ENCODE peak calls at places on chromosomes 7 and 10, in six cellular contexts. I is activated gamma-delta T cell treated with anti-CD3 and anti-CD28 coated beads, Interleukin-2, amount 50 U/mL, for 16 hours; R is head of caudate nucleus; J is T follicular helper cell; W is NCI-H1417 treated with DMSO at 0.1 percent for 48 hours; Z is HuH-7. V is an unnamed sample.
A peak's percentile ranks its signal among the peaks of the same experiment; 100 is the strongest.

GRCh38 chr10:79982486-79982800 is 33.5 kb upstream of the SFTPD start:
- DNase-seq in I (no peak), R (no peak), J (no peak), W (no peak), Z (no peak), V (no peak)

GRCh38 chr7:90053094-90053493 is 101.2 kb upstream of the STEAP1 start:
- DNase-seq in I (no peak), R (no peak), J (no peak), W (no peak), Z (no peak), V (no peak)

GRCh38 chr10:127913368-127913759 is 6.5 kb downstream of the PTPRE start:
- DNase-seq in I (no peak), R (no peak), J (no peak), W (no peak), Z (no peak), V (no peak)

GRCh38 chr7:102216573-102217314 is 69.9 kb upstream of the SH2B2 start:
- DNase-seq in I (no peak), R (no peak), J (no peak), W (no peak), Z (no peak), V (no peak)

GRCh38 chr10:18066947-18067346 is 73.3 kb upstream of the CACNB2 start:
- DNase-seq in I (no peak), R (no peak), J (no peak), W (no peak), Z (no peak), V (no peak)

GRCh38 chr7:16061630-16062029 is 359.7 kb downstream of the CRPPA start:
- DNase-seq in I (no peak), R (no peak), J (no peak), W (no peak), Z (no peak), V (no peak)

GRCh38 chr7:68207676-68208075 is 1211.0 kb downstream of the TYW1 start:
- DNase-seq in I (no peak), R (no peak), J (no peak), W (no peak), Z (no peak), V (no peak)

GRCh38 chr7:152897401-152897800 is 137.8 kb downstream of the ACTR3B start:
- DNase-seq in I (no peak), R (no peak), J (no peak), W (no peak), Z (no peak), V (no peak)

GRCh38 chr10:98349508-98349922 is 65.5 kb downstream of the PYROXD2 start:
- DNase-seq in I (no peak), R (no peak), J (no peak), W (no peak), Z (no peak), V (no peak)

GRCh38 chr10:33657154-33657900 is 322.9 kb upstream of the NRP1 start:
- DNase-seq in I (no peak), R (no peak), J (no peak), W (no peak), Z (no peak), V (no peak)

GRCh38 chr10:96465599-96465998 is 48.1 kb downstream of the TLL2 start:
- DNase-seq in I (no peak), R (no peak), J (no peak), W (no peak), Z (no peak), V (no peak)

GRCh38 chr10:17409170-17409733 is 45.1 kb downstream of the ST8SIA6 start:
- DNase-seq in I (no peak), R (no peak), J (no peak), W (no peak), Z (peak; percentile 28), V (no peak)

GRCh38 chr10:50917486-50917885 is 32.1 kb upstream of the A1CF start:
- DNase-seq in I (no peak), R (no peak), J (no peak), W (no peak), Z (no peak), V (no peak)

GRCh38 chr10:117792214-117792613 is 249.7 kb downstream of the EMX2 start:
- DNase-seq in I (no peak), R (no peak), J (no peak), W (no peak), Z (no peak), V (no peak)

GRCh38 chr10:124420254-124420653 is 1.5 kb upstream of the OAT start:
- DNase-seq in I (no peak), R (no peak), J (no peak), W (no peak), Z (no peak), V (no peak)

GRCh38 chr7:106824458-106824857 is 40.6 kb upstream of the PIK3CG start:
- DNase-seq in I (no peak), R (no peak), J (no peak), W (no peak), Z (no peak), V (no peak)

GRCh38 chr10:88377510-88377909 is 205.6 kb downstream of the RNLS start:
- DNase-seq in I (no peak), R (no peak), J (no peak), W (no peak), Z (no peak), V (no peak)

GRCh38 chr10:125232841-125233240 is 72.5 kb upstream of the CTBP2 start:
- DNase-seq in I (no peak), R (no peak), J (no peak), W (no peak), Z (no peak), V (no peak)

GRCh38 chr7:19146699-19147098 is 1.5 kb upstream of the FERD3L start:
- DNase-seq in I (no peak), R (no peak), J (no peak), W (no peak), Z (peak; percentile 26), V (no peak)

GRCh38 chr10:20990604-20991003 is 93.5 kb upstream of the NEBL start:
- DNase-seq in I (no peak), R (no peak), J (no peak), W (no peak), Z (no peak), V (no peak)

GRCh38 chr10:28906440-28906839 is 229.1 kb downstream of the BAMBI start:
- DNase-seq in I (no peak), R (no peak), J (no peak), W (no peak), Z (no peak), V (no peak)

GRCh38 chr10:118584181-118584954 is 11.1 kb downstream of the PRLHR start:
- DNase-seq in I (no peak), R (no peak), J (no peak), W (no peak), Z (no peak), V (no peak)

GRCh38 chr10:1089017-1089689 is 33.0 kb downstream of the WDR37 start:
- DNase-seq in I (no peak), R (no peak), J (no peak), W (no peak), Z (no peak), V (peak; percentile 21)

GRCh38 chr7:80929619-80930018 is 10.8 kb upstream of the SEMA3C start:
- DNase-seq in I (no peak), R (no peak), J (no peak), W (no peak), Z (no peak), V (no peak)

GRCh38 chr10:2982146-2982545 is 85.2 kb upstream of the PFKP start:
- DNase-seq in I (no peak), R (no peak), J (no peak), W (no peak), Z (no peak), V (no peak)

GRCh38 chr7:132343196-132343595 is 233.1 kb downstream of the PLXNA4 start:
- DNase-seq in I (no peak), R (no peak), J (no peak), W (no peak), Z (no peak), V (no peak)

GRCh38 chr10:127989481-127989964 is 82.6 kb downstream of the PTPRE start:
- DNase-seq in I (no peak), R (no peak), J (no peak), W (no peak), Z (no peak), V (no peak)

GRCh38 chr10:121823993-121824463 is 103.8 kb downstream of the ATE1 start:
- DNase-seq in I (no peak), R (no peak), J (no peak), W (no peak), Z (peak; percentile 48), V (no peak)

V was measured in Caco-2.